ENCODE peak calls at places on chromosomes 6 and 20, in seven cellular contexts. One of them, this sample, is unnamed.

GRCh38 chr6:97563529-97563928 is 280.5 kb upstream of the MMS22L start:
- DNase-seq in neural progenitor cell: no peak
- DNase-seq in sigmoid colon: no peak
- DNase-seq in foreskin fibroblast: no peak
- DNase-seq in prostate gland: no peak
- DNase-seq in cardiac fibroblast: no peak
- DNase-seq in AG04450: no peak
- DNase-seq in this sample: no peak

GRCh38 chr6:100614386-100614785 is 149.7 kb upstream of the SIM1 start:
- DNase-seq in AG04450: no peak
- DNase-seq in cardiac fibroblast: no peak
- DNase-seq in sigmoid colon: no peak
- DNase-seq in neural progenitor cell: no peak
- DNase-seq in prostate gland: no peak
- DNase-seq in foreskin fibroblast: no peak
- DNase-seq in this sample: no peak

GRCh38 chr6:63819831-63820230 is 184.2 kb downstream of the PHF3 start:
- DNase-seq in foreskin fibroblast: no peak
- DNase-seq in cardiac fibroblast: peak
- DNase-seq in sigmoid colon: no peak
- DNase-seq in AG04450: no peak
- DNase-seq in prostate gland: no peak
- DNase-seq in neural progenitor cell: no peak
- DNase-seq in this sample: no peak

GRCh38 chr6:154632121-154632520 is 101.1 kb upstream of the SCAF8 start:
- DNase-seq in foreskin fibroblast: no peak
- DNase-seq in AG04450: no peak
- DNase-seq in neural progenitor cell: peak
- DNase-seq in sigmoid colon: no peak
- DNase-seq in prostate gland: no peak
- DNase-seq in cardiac fibroblast: no peak
- DNase-seq in this sample: no peak

GRCh38 chr6:84411060-84411629 is 183.7 kb upstream of the CEP162 start:
- DNase-seq in AG04450: no peak
- DNase-seq in sigmoid colon: no peak
- DNase-seq in neural progenitor cell: no peak
- DNase-seq in prostate gland: no peak
- DNase-seq in cardiac fibroblast: peak
- DNase-seq in foreskin fibroblast: peak
- DNase-seq in this sample: peak

GRCh38 chr20:46520976-46521579 is 7.7 kb upstream of the ZNF334 start:
- DNase-seq in neural progenitor cell: peak
- DNase-seq in sigmoid colon: no peak
- DNase-seq in prostate gland: peak
- DNase-seq in cardiac fibroblast: peak
- DNase-seq in AG04450: peak
- DNase-seq in foreskin fibroblast: peak
- DNase-seq in this sample: peak

GRCh38 chr6:106539931-106540330 is 89.4 kb downstream of the RTN4IP1 start:
- DNase-seq in AG04450: no peak
- DNase-seq in neural progenitor cell: peak
- DNase-seq in cardiac fibroblast: no peak
- DNase-seq in sigmoid colon: no peak
- DNase-seq in prostate gland: no peak
- DNase-seq in foreskin fibroblast: no peak
- DNase-seq in this sample: no peak

GRCh38 chr6:132734694-132735236 is 20.9 kb upstream of the VNN1 start:
- DNase-seq in cardiac fibroblast: peak
- DNase-seq in prostate gland: no peak
- DNase-seq in neural progenitor cell: no peak
- DNase-seq in foreskin fibroblast: peak
- DNase-seq in AG04450: peak
- DNase-seq in sigmoid colon: no peak
- DNase-seq in this sample: peak

DNA sequence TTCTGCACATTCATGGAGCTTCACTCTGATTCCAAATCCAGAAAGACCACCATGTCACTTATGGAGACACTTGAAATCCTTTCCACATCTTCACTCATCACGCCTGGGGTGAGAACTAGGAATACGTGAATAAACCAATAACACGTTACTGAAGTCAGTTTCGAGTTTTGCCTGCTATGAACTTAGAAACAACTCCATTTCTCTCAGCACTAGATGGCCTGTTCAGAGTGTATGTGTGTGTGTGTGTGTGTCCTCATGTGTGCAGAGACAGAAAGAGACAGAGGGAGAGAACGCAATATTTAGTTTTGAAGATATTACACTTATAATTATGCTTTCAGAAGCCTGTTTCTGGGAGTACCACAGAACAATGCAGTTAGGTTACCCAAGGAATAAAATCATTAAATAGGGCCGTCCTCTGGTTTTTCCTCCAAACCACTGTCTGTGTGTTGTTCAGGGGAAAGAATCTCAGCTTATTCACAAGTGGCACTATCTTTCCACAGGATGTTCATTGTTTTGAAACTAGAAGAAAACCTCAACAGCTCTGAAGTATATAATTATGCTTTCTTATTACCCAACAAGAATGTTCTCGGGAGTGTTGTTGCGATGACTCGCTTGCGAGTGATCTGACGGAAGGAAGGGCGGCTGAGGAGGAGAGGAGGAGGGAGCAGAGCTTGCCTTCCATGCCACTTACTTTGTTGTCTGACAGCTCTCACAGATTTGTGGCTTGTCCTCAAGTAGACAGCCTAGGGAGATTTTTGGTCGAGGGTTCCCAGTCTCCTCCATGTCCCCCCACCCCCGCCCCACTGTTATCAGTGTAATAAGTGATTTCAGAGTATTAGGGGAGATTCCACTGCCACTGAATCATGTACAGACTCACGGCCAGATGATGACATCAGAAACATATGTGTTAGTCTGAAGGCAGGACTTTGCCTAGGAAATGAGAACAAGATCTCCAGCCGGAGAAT is 80.9 kb upstream of the CCN6 start:
- DNase-seq in neural progenitor cell: no peak
- DNase-seq in foreskin fibroblast: peak
- DNase-seq in cardiac fibroblast: peak
- DNase-seq in prostate gland: no peak
- DNase-seq in sigmoid colon: peak
- DNase-seq in AG04450: peak
- DNase-seq in this sample: peak
- H3K4me3 ChIP-seq in neural progenitor cell: no peak
- H3K4me3 ChIP-seq in foreskin fibroblast: peak
- H3K4me3 ChIP-seq in cardiac fibroblast: peak
- H3K4me3 ChIP-seq in prostate gland: no peak
- H3K4me3 ChIP-seq in sigmoid colon: no peak
- H3K4me3 ChIP-seq in AG04450: peak
- H3K4me3 ChIP-seq in this sample: peak

GRCh38 chr20:38433304-38433972 is 1.7 kb downstream of the SNHG17 start:
- DNase-seq in AG04450: no peak
- DNase-seq in foreskin fibroblast: no peak
- DNase-seq in sigmoid colon: no peak
- DNase-seq in prostate gland: no peak
- DNase-seq in cardiac fibroblast: no peak
- DNase-seq in neural progenitor cell: no peak
- DNase-seq in this sample: no peak
- H3K4me3 ChIP-seq in AG04450: peak
- H3K4me3 ChIP-seq in foreskin fibroblast: peak
- H3K4me3 ChIP-seq in sigmoid colon: no peak
- H3K4me3 ChIP-seq in prostate gland: no peak
- H3K4me3 ChIP-seq in cardiac fibroblast: peak
- H3K4me3 ChIP-seq in neural progenitor cell: peak
- H3K4me3 ChIP-seq in this sample: peak

GRCh38 chr6:40584741-40585140 is 2.4 kb downstream of the LRFN2 start:
- DNase-seq in cardiac fibroblast: no peak
- DNase-seq in AG04450: no peak
- DNase-seq in prostate gland: no peak
- DNase-seq in sigmoid colon: no peak
- DNase-seq in neural progenitor cell: no peak
- DNase-seq in foreskin fibroblast: no peak
- DNase-seq in this sample: no peak
- H3K4me3 ChIP-seq in cardiac fibroblast: no peak
- H3K4me3 ChIP-seq in AG04450: no peak
- H3K4me3 ChIP-seq in prostate gland: no peak
- H3K4me3 ChIP-seq in sigmoid colon: no peak
- H3K4me3 ChIP-seq in neural progenitor cell: no peak
- H3K4me3 ChIP-seq in foreskin fibroblast: no peak
- H3K4me3 ChIP-seq in this sample: no peak

GRCh38 chr6:120010075-120010474 is 660.5 kb upstream of the MAN1A1 start:
- DNase-seq in sigmoid colon: no peak
- DNase-seq in neural progenitor cell: no peak
- DNase-seq in AG04450: no peak
- DNase-seq in foreskin fibroblast: no peak
- DNase-seq in prostate gland: no peak
- DNase-seq in cardiac fibroblast: no peak
- DNase-seq in this sample: no peak

DNA sequence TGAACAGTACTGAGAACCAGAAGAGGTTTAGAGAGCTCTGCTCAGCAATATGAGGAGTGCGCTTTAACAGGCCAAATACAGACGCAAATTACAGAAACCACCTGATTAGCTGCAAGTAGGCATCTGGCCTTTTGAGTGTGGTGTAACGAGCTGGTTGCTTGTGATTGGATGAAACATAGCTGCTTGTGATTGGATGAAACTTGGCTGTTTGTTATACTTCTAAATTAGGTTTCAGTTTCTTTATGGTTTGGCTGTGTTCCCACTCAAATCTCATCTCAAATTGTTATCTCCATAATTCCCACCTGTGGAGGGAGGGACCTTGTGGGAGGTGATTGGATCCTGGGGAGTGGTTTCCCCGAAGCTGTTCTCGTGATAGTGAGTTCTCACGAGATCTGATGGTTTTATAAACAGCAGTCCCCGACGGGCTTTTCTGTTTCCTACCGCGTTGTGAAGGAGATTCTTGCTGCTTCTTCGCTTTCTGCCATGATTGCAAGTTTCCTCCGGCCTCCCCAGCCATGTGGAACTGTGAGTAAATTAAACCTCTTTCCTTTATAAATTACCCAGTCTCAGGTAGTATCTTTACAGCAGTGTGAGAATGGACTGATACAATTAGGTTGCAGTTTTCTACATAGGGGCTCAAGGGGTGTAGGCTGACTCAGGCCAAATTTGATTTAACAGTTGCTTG is 655.9 kb upstream of the MAN1A1 start:
- DNase-seq in sigmoid colon: no peak
- DNase-seq in foreskin fibroblast: no peak
- DNase-seq in neural progenitor cell: no peak
- DNase-seq in cardiac fibroblast: peak
- DNase-seq in AG04450: no peak
- DNase-seq in prostate gland: no peak
- DNase-seq in this sample: no peak
- H3K4me3 ChIP-seq in sigmoid colon: no peak
- H3K4me3 ChIP-seq in foreskin fibroblast: no peak
- H3K4me3 ChIP-seq in neural progenitor cell: no peak
- H3K4me3 ChIP-seq in cardiac fibroblast: no peak
- H3K4me3 ChIP-seq in AG04450: no peak
- H3K4me3 ChIP-seq in prostate gland: no peak
- H3K4me3 ChIP-seq in this sample: no peak

DNA sequence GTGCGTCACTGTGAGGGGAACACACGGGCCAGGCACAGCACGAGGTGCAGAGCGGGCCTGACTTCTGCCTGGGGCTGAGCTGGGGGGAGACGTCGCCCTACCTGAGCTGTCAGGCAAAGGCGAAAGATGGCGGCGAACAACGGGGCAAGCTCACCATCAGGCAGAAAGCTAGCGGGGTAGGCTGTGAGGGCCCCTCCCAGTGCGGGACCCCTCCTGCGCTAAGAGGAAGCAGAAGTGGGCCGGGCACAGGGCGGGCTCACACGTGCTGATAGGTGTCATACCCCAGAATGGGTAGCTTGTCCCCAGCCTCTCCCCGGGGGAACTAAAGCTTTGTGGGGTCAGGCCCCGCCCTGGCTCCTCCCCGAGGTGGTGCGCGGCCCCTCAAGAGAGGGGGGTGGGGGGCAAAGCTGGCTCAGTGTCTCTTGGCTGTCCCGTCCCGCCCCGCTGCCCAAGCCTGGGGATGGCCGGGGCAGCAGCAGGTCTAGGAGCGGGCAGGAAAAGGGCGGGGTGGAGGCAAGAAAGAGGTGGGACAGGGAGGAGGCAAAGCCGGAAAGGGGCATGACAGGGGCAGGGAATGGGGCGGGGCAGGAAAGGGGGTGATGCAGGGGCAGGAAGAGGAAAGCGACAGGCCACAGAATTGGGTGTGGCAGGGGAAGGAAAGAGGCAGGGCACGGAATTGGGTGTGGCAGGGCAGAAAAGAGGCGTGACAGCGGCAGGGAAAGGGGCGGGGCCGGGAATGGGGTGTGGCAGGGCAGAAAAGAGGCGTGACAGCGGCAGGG is 14.7 kb downstream of the UCKL1 start:
- DNase-seq in prostate gland: no peak
- DNase-seq in cardiac fibroblast: no peak
- DNase-seq in foreskin fibroblast: no peak
- DNase-seq in neural progenitor cell: peak
- DNase-seq in AG04450: no peak
- DNase-seq in sigmoid colon: peak
- DNase-seq in this sample: no peak
- H3K4me3 ChIP-seq in prostate gland: no peak
- H3K4me3 ChIP-seq in cardiac fibroblast: no peak
- H3K4me3 ChIP-seq in foreskin fibroblast: no peak
- H3K4me3 ChIP-seq in neural progenitor cell: no peak
- H3K4me3 ChIP-seq in AG04450: no peak
- H3K4me3 ChIP-seq in sigmoid colon: no peak
- H3K4me3 ChIP-seq in this sample: no peak

GRCh38 chr20:24983896-24984295 is 8.7 kb downstream of the APMAP start:
- DNase-seq in foreskin fibroblast: no peak
- DNase-seq in cardiac fibroblast: no peak
- DNase-seq in sigmoid colon: peak
- DNase-seq in AG04450: no peak
- DNase-seq in neural progenitor cell: no peak
- DNase-seq in prostate gland: no peak
- DNase-seq in this sample: no peak
- H3K4me3 ChIP-seq in foreskin fibroblast: no peak
- H3K4me3 ChIP-seq in cardiac fibroblast: no peak
- H3K4me3 ChIP-seq in sigmoid colon: no peak
- H3K4me3 ChIP-seq in AG04450: no peak
- H3K4me3 ChIP-seq in neural progenitor cell: no peak
- H3K4me3 ChIP-seq in prostate gland: no peak
- H3K4me3 ChIP-seq in this sample: no peak

GRCh38 chr20:50321797-50322480 is 131.3 kb downstream of the CEBPB start:
- DNase-seq in cardiac fibroblast: peak
- DNase-seq in AG04450: no peak
- DNase-seq in sigmoid colon: peak
- DNase-seq in foreskin fibroblast: no peak
- DNase-seq in prostate gland: peak
- DNase-seq in neural progenitor cell: no peak
- DNase-seq in this sample: no peak
- H3K4me3 ChIP-seq in cardiac fibroblast: no peak
- H3K4me3 ChIP-seq in AG04450: no peak
- H3K4me3 ChIP-seq in sigmoid colon: no peak
- H3K4me3 ChIP-seq in foreskin fibroblast: no peak
- H3K4me3 ChIP-seq in prostate gland: no peak
- H3K4me3 ChIP-seq in neural progenitor cell: no peak
- H3K4me3 ChIP-seq in this sample: no peak

This sample was measured in skeletal muscle cell.